ENCODE peak calls at places on chromosome 14, in four cellular contexts. D is HepG2, B is K562, W is HCT116. A is an unnamed sample.
A peak's percentile ranks its signal among the peaks of the same experiment; 100 is the strongest.

GRCh38 chr14:88998027-88998426 is 173.6 kb downstream of the TTC8 start:
- DNase-seq in D (no peak), B (no peak), W (no peak), A (no peak)

GRCh38 chr14:90757452-90757851 is 58.8 kb downstream of the TTC7B start:
- DNase-seq in D (no peak), B (no peak), W (no peak), A (no peak)

GRCh38 chr14:56992332-56992820 is 182.1 kb upstream of the OTX2 start:
- DNase-seq in D (no peak), B (peak; percentile 53), W (no peak), A (no peak)

GRCh38 chr14:91264151-91265150 is 19.9 kb upstream of the GPR68 start:
- DNase-seq in D (no peak), B (peak; percentile 63), W (no peak), A (no peak)

GRCh38 chr14:38125484-38125912 is 82.2 kb upstream of the SSTR1 start:
- DNase-seq in D (no peak), B (no peak), W (no peak), A (no peak)

GRCh38 chr14:53695692-53696091 is 260.9 kb downstream of the BMP4 start:
- DNase-seq in D (no peak), B (no peak), W (no peak), A (no peak)

GRCh38 chr14:104220225-104221070 is 82.1 kb downstream of the KIF26A start:
- DNase-seq in D (no peak), B (no peak), W (no peak), A (no peak)

GRCh38 chr14:63893701-63894458 is 41.1 kb downstream of the SYNE2 start:
- DNase-seq in D (no peak), B (no peak), W (no peak), A (no peak)

GRCh38 chr14:96501383-96501745 is 818 bp upstream of the PAPOLA start:
- DNase-seq in D (no peak), B (no peak), W (no peak), A (no peak)

GRCh38 chr14:96497586-96497985 is 4.6 kb upstream of the PAPOLA start:
- DNase-seq in D (no peak), B (no peak), W (no peak), A (no peak)

GRCh38 chr14:96507723-96508122 is 5.5 kb downstream of the PAPOLA start:
- DNase-seq in D (no peak), B (no peak), W (no peak), A (no peak)

GRCh38 chr14:96501746-96502620 is at the start of gene PAPOLA:
- DNase-seq in D (peak; percentile 90), B (peak; percentile 79), W (peak; percentile 91), A (peak; percentile 84)

DNA sequence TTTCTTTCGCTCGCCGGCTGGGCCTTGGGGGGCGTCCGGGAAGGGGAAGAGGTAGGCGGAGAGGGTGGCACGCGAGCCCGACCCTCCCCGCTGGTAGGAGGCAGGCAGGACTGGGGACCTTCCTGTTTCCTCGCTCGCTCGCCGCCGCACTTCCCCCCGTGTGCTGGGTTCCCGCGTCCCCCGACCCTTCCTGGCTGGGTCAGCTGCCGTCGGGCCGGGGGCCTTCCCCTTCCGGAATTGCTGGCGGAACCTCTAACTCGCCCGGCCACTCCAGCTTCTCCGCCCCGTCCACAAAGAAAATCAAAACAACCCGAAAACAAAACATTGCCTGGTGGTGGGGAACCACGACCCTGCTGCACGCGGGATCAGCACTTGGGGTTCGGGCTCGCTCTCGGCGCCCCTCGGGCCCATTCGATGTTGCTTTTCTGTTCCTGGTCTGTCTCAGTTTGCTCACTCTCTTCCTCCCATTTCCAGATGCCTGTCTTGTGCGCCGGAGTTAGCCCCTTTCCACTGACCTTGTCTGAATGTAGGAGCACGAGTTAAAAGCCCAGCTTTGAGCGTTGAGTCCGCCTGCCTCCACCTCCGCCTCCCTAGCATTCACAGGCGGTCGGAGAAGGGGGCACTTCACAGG is 554 bp downstream of the PAPOLA start:
- DNase-seq in D (peak; percentile 26), B (peak; percentile 67), W (no peak), A (no peak)
- TF ChIP-seq TCF7L2 in D (no peak), B (no peak), W (no peak), A (no peak)

GRCh38 chr14:24235804-24236688 is 3.3 kb downstream of the GMPR2 start:
- DNase-seq in D (no peak), B (no peak), W (no peak), A (no peak)
- H3K4me1 ChIP-seq in D (peaks cover 41% of the 10 kb centered on the region), B (peaks cover 1% of the 10 kb centered on the region), W (peaks cover 28% of the 10 kb centered on the region), A (peaks cover 27% of the 10 kb centered on the region)

GRCh38 chr14:33364536-33364935 is 425.9 kb downstream of the NPAS3 start:
- DNase-seq in D (no peak), B (no peak), W (no peak), A (no peak)

GRCh38 chr14:33369041-33369440 is 430.4 kb downstream of the NPAS3 start:
- DNase-seq in D (no peak), B (no peak), W (no peak), A (no peak)

GRCh38 chr14:33375781-33376180 is 437.1 kb downstream of the NPAS3 start:
- DNase-seq in D (no peak), B (no peak), W (no peak), A (no peak)

GRCh38 chr14:33369972-33370371 is 431.3 kb downstream of the NPAS3 start:
- DNase-seq in D (no peak), B (no peak), W (no peak), A (no peak)
- TF ChIP-seq TCF7L2 in D (no peak), B (no peak), W (no peak), A (no peak)

GRCh38 chr14:94775875-94776217 is 5.9 kb upstream of the GSC start:
- DNase-seq in D (no peak), B (no peak), W (no peak), A (no peak)
- H3K4me1 ChIP-seq in D (no peaks in the 10 kb centered on the region), B (no peaks in the 10 kb centered on the region), W (no peaks in the 10 kb centered on the region), A (no peaks in the 10 kb centered on the region)

DNA sequence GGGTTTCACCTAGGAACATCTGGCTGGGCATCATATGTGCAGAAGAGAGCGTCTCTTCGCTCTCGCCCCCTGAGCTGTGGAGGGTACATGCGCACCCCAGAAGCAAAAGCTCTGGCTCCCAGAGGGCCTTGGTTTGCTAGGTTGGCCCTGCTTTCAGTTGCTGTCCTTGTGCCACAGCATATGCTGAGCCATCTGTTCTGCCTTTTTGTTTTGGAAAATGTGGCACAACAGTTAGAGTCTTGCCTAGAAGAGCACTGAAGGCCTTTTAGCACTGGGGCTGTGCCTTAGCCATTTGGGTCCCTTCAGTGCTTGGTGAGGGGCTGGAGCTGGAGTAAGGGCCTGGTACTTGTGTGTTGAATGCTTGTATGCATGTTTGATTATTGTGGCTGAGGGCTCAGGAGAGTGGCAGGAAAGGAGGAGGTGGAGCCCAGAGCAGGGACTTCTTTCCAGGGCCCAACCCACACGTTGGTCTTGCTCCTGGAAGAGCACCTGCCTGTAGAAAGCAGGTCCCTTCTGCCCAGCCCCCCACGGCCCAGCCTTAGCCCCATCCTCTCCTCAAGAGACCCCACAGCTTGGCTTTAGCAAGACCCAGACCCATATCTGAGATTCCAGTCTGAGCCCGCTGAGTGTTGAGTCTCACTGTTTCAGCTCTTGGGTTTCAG is 113.7 kb downstream of the SLC25A47 start:
- DNase-seq in D (no peak), B (no peak), W (no peak), A (no peak)
- TF ChIP-seq TCF7L2 in D (no peak), B (no peak), W (no peak), A (no peak)

DNA sequence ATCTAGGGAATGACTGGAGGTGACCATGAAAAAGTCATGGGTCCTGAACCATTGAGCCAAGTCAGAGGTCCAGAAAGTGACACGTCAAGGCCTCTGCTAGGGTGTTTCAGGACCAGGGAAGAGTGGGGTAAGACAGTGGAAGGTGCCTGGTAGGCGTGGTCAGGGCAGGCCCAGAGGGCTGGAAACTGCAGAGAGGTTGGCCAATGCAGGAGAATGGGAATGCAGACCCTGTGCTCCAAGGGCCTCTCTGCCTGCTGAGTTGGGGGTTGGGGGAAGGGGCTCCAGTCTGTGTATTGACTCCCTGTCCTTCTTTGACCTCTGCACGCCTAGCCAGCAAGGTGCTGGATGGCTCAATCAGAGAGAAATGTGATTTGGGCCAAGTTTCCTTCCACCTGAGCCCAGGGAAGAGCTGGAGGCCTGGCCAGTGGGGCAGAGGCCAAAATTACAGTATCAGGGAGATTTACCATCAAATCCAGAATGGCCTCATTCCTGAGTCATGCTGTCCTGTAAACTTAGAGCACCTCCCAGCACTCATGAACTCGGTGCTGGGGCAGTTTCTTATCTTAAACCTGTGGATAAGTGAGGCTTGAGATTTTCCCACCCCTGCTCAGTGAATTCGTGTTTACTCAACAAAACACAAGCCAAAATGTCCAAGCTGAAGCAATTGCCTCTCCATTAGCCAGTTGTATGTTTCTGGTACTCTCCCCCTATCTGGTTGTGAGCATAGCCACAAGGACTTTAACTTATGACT is 24.4 kb downstream of the IRF2BPL start:
- DNase-seq in D (no peak), B (no peak), W (no peak), A (no peak)
- H3K4me1 ChIP-seq in D (peaks cover 56% of the 10 kb centered on the region), B (no peaks in the 10 kb centered on the region), W (peaks cover 61% of the 10 kb centered on the region), A (peaks cover 3% of the 10 kb centered on the region)

DNA sequence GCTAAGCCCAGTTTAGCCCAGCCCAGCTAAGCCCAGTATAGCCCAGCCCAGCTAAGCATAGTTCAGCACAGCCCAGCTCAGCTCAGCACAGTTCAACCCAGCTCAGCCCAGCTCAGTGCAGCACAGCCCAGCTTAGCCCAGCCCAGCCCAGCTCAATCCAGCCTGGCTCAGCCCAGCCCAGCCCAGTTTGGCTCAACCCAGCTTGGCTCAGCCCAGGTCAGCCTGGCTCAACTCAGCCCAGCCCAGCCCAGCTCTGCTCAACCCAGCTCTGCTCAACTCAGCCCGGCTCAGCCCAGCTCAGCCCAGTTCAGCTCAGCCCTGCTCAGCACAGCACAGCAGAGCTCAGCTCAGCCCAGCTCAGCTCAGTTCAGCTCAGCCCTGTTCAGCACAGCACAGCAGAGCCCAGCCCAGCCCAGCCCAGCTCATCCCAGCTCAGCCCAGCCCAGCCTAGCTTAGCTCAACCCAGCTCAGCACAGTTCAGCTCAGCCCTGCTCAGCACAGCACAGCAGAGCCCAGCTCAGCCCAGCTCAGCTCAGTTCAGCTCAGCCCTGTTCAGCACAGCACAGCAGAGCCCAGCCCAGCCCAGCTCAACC is 330.9 kb downstream of the TMEM121 start:
- DNase-seq in D (no peak), B (no peak), W (no peak), A (no peak)
- TF ChIP-seq TCF7L2 in D (no peak), B (no peak), W (no peak), A (no peak)

DNA sequence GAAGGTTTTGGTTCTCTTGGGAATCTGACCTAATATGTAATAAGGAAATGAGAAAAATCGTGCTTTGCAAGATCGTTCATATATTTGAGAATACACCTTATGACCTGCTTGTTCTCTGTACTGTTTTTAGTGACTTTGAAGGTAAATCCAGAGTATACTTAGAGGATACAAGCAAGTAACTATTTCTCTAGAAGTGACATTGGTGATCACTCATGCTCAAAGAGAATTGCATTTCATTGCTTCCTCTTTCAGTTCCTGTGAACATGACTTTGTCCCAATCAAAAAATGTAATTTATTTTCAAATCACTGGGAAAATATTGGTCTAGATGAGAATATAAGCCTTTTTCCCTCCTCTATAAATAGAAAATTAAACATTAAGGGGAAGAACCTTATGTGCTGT is 2.7 kb downstream of the KTN1 start:
- DNase-seq in D (no peak), B (no peak), W (no peak), A (no peak)
- H3K4me1 ChIP-seq in D (peaks cover 73% of the 10 kb centered on the region), B (peaks cover 8% of the 10 kb centered on the region), W (peaks cover 61% of the 10 kb centered on the region), A (peaks cover 44% of the 10 kb centered on the region)

A was measured in Panc1.